ENCODE peak calls at places on chromosomes 7 and 10, in six cellular contexts. One of them, this sample, is unnamed.

GRCh38 chr7:36638140-36638539 is 86.2 kb downstream of the AOAH start:
- DNase-seq in bronchial epithelial cell: no peak
- DNase-seq in naive thymus-derived CD4-positive, alpha-beta T cell: no peak
- DNase-seq in AG10803: no peak
- DNase-seq in CD4-positive, alpha-beta memory T cell: no peak
- DNase-seq in spleen: no peak
- DNase-seq in this sample: no peak

GRCh38 chr10:59709472-59710125 is at the start of gene SLC16A9:
- DNase-seq in bronchial epithelial cell: peak; percentile 18
- DNase-seq in naive thymus-derived CD4-positive, alpha-beta T cell: no peak
- DNase-seq in AG10803: peak; percentile 4
- DNase-seq in CD4-positive, alpha-beta memory T cell: no peak
- DNase-seq in spleen: peak; percentile 84
- DNase-seq in this sample: peak; percentile 4

GRCh38 chr7:78346824-78347223 is 548.3 kb downstream of the PHTF2 start:
- DNase-seq in bronchial epithelial cell: no peak
- DNase-seq in naive thymus-derived CD4-positive, alpha-beta T cell: no peak
- DNase-seq in AG10803: no peak
- DNase-seq in CD4-positive, alpha-beta memory T cell: no peak
- DNase-seq in spleen: no peak
- DNase-seq in this sample: no peak

GRCh38 chr10:133336131-133337078 is at the start of gene CALY:
- DNase-seq in bronchial epithelial cell: no peak
- DNase-seq in naive thymus-derived CD4-positive, alpha-beta T cell: peak; percentile 90
- DNase-seq in AG10803: no peak
- DNase-seq in CD4-positive, alpha-beta memory T cell: peak; percentile 92
- DNase-seq in spleen: peak; percentile 90
- DNase-seq in this sample: no peak

GRCh38 chr10:91051834-91052233 is 130.9 kb upstream of the ANKRD1 start:
- DNase-seq in bronchial epithelial cell: no peak
- DNase-seq in naive thymus-derived CD4-positive, alpha-beta T cell: no peak
- DNase-seq in AG10803: peak; percentile 34
- DNase-seq in CD4-positive, alpha-beta memory T cell: no peak
- DNase-seq in spleen: no peak
- DNase-seq in this sample: no peak

GRCh38 chr10:132934953-132935352 is 7.4 kb downstream of the CFAP46 start:
- DNase-seq in bronchial epithelial cell: no peak
- DNase-seq in naive thymus-derived CD4-positive, alpha-beta T cell: no peak
- DNase-seq in AG10803: no peak
- DNase-seq in CD4-positive, alpha-beta memory T cell: no peak
- DNase-seq in spleen: no peak
- DNase-seq in this sample: no peak

GRCh38 chr10:14751576-14752330 is 22.9 kb downstream of the FAM107B start:
- DNase-seq in bronchial epithelial cell: no peak
- DNase-seq in naive thymus-derived CD4-positive, alpha-beta T cell: no peak
- DNase-seq in AG10803: peak; percentile 54
- DNase-seq in CD4-positive, alpha-beta memory T cell: no peak
- DNase-seq in spleen: no peak
- DNase-seq in this sample: peak; percentile 54

GRCh38 chr7:37247881-37248280 is 200.8 kb downstream of the ELMO1 start:
- DNase-seq in bronchial epithelial cell: peak; percentile 7
- DNase-seq in naive thymus-derived CD4-positive, alpha-beta T cell: no peak
- DNase-seq in AG10803: peak; percentile 15
- DNase-seq in CD4-positive, alpha-beta memory T cell: no peak
- DNase-seq in spleen: no peak
- DNase-seq in this sample: peak; percentile 39

GRCh38 chr7:28054531-28055160 is 125.9 kb downstream of the JAZF1 start:
- DNase-seq in bronchial epithelial cell: no peak
- DNase-seq in naive thymus-derived CD4-positive, alpha-beta T cell: peak; percentile 14
- DNase-seq in AG10803: no peak
- DNase-seq in CD4-positive, alpha-beta memory T cell: peak; percentile 5
- DNase-seq in spleen: no peak
- DNase-seq in this sample: peak; percentile 81

GRCh38 chr7:18846765-18847215 is 270.6 kb downstream of the TWIST1 start:
- DNase-seq in bronchial epithelial cell: no peak
- DNase-seq in naive thymus-derived CD4-positive, alpha-beta T cell: no peak
- DNase-seq in AG10803: peak; percentile 86
- DNase-seq in CD4-positive, alpha-beta memory T cell: no peak
- DNase-seq in spleen: no peak
- DNase-seq in this sample: no peak

GRCh38 chr10:74786126-74786525 is 40.3 kb upstream of the KAT6B start:
- DNase-seq in bronchial epithelial cell: peak; percentile 7
- DNase-seq in naive thymus-derived CD4-positive, alpha-beta T cell: no peak
- DNase-seq in AG10803: no peak
- DNase-seq in CD4-positive, alpha-beta memory T cell: no peak
- DNase-seq in spleen: no peak
- DNase-seq in this sample: no peak

GRCh38 chr10:121469797-121470606 is 128.2 kb downstream of the FGFR2 start:
- DNase-seq in bronchial epithelial cell: peak; percentile 30
- DNase-seq in naive thymus-derived CD4-positive, alpha-beta T cell: no peak
- DNase-seq in AG10803: no peak
- DNase-seq in CD4-positive, alpha-beta memory T cell: no peak
- DNase-seq in spleen: no peak
- DNase-seq in this sample: no peak

GRCh38 chr7:55310626-55311025 is 54.5 kb upstream of the LANCL2 start:
- DNase-seq in bronchial epithelial cell: no peak
- DNase-seq in naive thymus-derived CD4-positive, alpha-beta T cell: no peak
- DNase-seq in AG10803: no peak
- DNase-seq in CD4-positive, alpha-beta memory T cell: no peak
- DNase-seq in spleen: no peak
- DNase-seq in this sample: no peak

GRCh38 chr7:70631732-70632131 is 500.2 kb upstream of the GALNT17 start:
- DNase-seq in bronchial epithelial cell: no peak
- DNase-seq in naive thymus-derived CD4-positive, alpha-beta T cell: no peak
- DNase-seq in AG10803: no peak
- DNase-seq in CD4-positive, alpha-beta memory T cell: no peak
- DNase-seq in spleen: no peak
- DNase-seq in this sample: no peak

DNA sequence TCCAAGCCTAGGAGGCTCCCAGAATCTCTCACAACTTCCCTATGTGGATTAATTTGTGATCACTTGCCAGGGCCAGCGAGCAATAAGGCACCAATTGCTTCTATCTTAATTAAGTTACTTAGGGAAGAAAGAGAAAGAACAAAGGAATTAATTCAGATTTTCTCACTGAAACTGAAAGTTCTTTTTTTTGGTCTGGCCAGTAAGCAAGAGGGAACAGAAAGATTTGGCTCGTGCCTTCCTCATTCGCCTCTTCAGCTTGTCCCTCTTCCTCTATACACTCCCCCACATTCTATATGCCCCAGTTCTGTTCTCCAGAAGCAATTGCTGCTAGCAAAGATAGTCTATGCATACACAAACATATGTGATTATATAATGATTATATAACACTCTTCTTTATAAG is 34.0 kb downstream of the MAP3K8 start:
- DNase-seq in bronchial epithelial cell: no peak
- DNase-seq in naive thymus-derived CD4-positive, alpha-beta T cell: no peak
- DNase-seq in AG10803: no peak
- DNase-seq in CD4-positive, alpha-beta memory T cell: no peak
- DNase-seq in spleen: no peak
- DNase-seq in this sample: no peak
- H3K4me3 ChIP-seq in bronchial epithelial cell: no peak overlapping the region
- H3K4me3 ChIP-seq in naive thymus-derived CD4-positive, alpha-beta T cell: no peak overlapping the region
- H3K4me3 ChIP-seq in AG10803: no peak overlapping the region
- H3K4me3 ChIP-seq in CD4-positive, alpha-beta memory T cell: no peak overlapping the region
- H3K4me3 ChIP-seq in spleen: no peak overlapping the region
- H3K4me3 ChIP-seq in this sample: no peak overlapping the region

GRCh38 chr10:49143249-49143648 is 9.4 kb upstream of the FAM170B start:
- DNase-seq in bronchial epithelial cell: no peak
- DNase-seq in naive thymus-derived CD4-positive, alpha-beta T cell: no peak
- DNase-seq in AG10803: no peak
- DNase-seq in CD4-positive, alpha-beta memory T cell: no peak
- DNase-seq in spleen: no peak
- DNase-seq in this sample: no peak
- H3K4me3 ChIP-seq in bronchial epithelial cell: no peak overlapping the region
- H3K4me3 ChIP-seq in naive thymus-derived CD4-positive, alpha-beta T cell: no peak overlapping the region
- H3K4me3 ChIP-seq in AG10803: no peak overlapping the region
- H3K4me3 ChIP-seq in CD4-positive, alpha-beta memory T cell: no peak overlapping the region
- H3K4me3 ChIP-seq in spleen: no peak overlapping the region
- H3K4me3 ChIP-seq in this sample: no peak overlapping the region

GRCh38 chr10:128398999-128399398 is 272.8 kb upstream of the MKI67 start:
- DNase-seq in bronchial epithelial cell: no peak
- DNase-seq in naive thymus-derived CD4-positive, alpha-beta T cell: no peak
- DNase-seq in AG10803: no peak
- DNase-seq in CD4-positive, alpha-beta memory T cell: no peak
- DNase-seq in spleen: no peak
- DNase-seq in this sample: no peak
- H3K4me3 ChIP-seq in bronchial epithelial cell: no peak overlapping the region
- H3K4me3 ChIP-seq in naive thymus-derived CD4-positive, alpha-beta T cell: no peak overlapping the region
- H3K4me3 ChIP-seq in AG10803: no peak overlapping the region
- H3K4me3 ChIP-seq in CD4-positive, alpha-beta memory T cell: no peak overlapping the region
- H3K4me3 ChIP-seq in spleen: no peak overlapping the region
- H3K4me3 ChIP-seq in this sample: no peak overlapping the region

GRCh38 chr10:28810062-28810870 is 132.9 kb downstream of the BAMBI start:
- DNase-seq in bronchial epithelial cell: no peak
- DNase-seq in naive thymus-derived CD4-positive, alpha-beta T cell: no peak
- DNase-seq in AG10803: no peak
- DNase-seq in CD4-positive, alpha-beta memory T cell: no peak
- DNase-seq in spleen: no peak
- DNase-seq in this sample: peak; percentile 50

GRCh38 chr10:28806481-28806880 is 129.2 kb downstream of the BAMBI start:
- DNase-seq in bronchial epithelial cell: no peak
- DNase-seq in naive thymus-derived CD4-positive, alpha-beta T cell: no peak
- DNase-seq in AG10803: no peak
- DNase-seq in CD4-positive, alpha-beta memory T cell: no peak
- DNase-seq in spleen: no peak
- DNase-seq in this sample: peak; percentile 72

GRCh38 chr10:28808693-28809092 is 131.4 kb downstream of the BAMBI start:
- DNase-seq in bronchial epithelial cell: no peak
- DNase-seq in naive thymus-derived CD4-positive, alpha-beta T cell: no peak
- DNase-seq in AG10803: no peak
- DNase-seq in CD4-positive, alpha-beta memory T cell: no peak
- DNase-seq in spleen: no peak
- DNase-seq in this sample: no peak

GRCh38 chr10:28806951-28807759 is 129.8 kb downstream of the BAMBI start:
- DNase-seq in bronchial epithelial cell: no peak
- DNase-seq in naive thymus-derived CD4-positive, alpha-beta T cell: no peak
- DNase-seq in AG10803: no peak
- DNase-seq in CD4-positive, alpha-beta memory T cell: no peak
- DNase-seq in spleen: no peak
- DNase-seq in this sample: peak; percentile 93

DNA sequence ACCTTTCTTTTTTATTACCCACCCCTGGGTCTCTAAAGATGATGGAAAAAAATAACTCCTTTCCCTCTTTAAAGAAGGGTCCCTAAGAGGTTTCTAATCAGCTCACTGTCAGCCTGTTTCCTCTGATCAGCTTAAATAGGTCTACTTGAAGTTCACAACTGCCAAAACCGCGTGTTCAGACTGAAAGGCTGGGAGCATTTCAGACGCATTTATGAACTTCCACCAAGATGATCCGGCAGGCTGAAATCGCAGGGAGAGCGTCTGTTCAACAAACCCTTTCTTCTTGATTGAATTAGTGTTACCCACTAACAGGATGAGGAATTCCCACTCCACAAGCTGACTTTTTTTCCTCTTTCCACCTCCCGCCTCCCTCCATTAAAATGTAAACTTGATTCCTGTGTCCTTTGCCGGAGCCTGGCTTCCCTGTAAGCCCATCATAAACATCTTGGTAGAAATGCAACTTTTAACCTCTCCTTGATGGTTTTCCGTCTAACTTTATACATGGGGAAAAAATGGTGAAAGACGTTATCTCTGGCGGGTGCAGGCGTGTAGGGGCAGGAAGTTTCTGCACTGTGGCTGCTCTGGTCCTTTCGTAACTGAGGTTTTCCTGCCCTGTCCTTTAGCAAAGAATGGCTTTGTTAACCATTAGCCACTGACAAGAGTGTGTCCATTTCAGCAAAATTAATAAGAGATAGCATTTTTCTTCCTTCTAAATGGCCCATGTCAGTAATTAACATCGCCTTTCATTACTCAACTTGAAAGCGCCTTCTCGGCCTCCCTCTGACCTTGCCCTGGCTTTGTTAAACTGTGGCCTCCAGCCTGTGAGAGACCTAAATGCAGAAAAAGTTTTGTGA is 130.7 kb downstream of the BAMBI start:
- DNase-seq in bronchial epithelial cell: peak; percentile 23
- DNase-seq in naive thymus-derived CD4-positive, alpha-beta T cell: no peak
- DNase-seq in AG10803: no peak
- DNase-seq in CD4-positive, alpha-beta memory T cell: no peak
- DNase-seq in spleen: no peak
- DNase-seq in this sample: peak; percentile 90
- H3K4me3 ChIP-seq in bronchial epithelial cell: no peak overlapping the region
- H3K4me3 ChIP-seq in naive thymus-derived CD4-positive, alpha-beta T cell: no peak overlapping the region
- H3K4me3 ChIP-seq in AG10803: no peak overlapping the region
- H3K4me3 ChIP-seq in CD4-positive, alpha-beta memory T cell: no peak overlapping the region
- H3K4me3 ChIP-seq in spleen: no peak overlapping the region
- H3K4me3 ChIP-seq in this sample: peak overlapping the region; percentile 13

GRCh38 chr10:35824704-35825103 is 182.6 kb upstream of the FZD8 start:
- DNase-seq in bronchial epithelial cell: no peak
- DNase-seq in naive thymus-derived CD4-positive, alpha-beta T cell: no peak
- DNase-seq in AG10803: no peak
- DNase-seq in CD4-positive, alpha-beta memory T cell: no peak
- DNase-seq in spleen: no peak
- DNase-seq in this sample: no peak

GRCh38 chr10:35822316-35822715 is 180.2 kb upstream of the FZD8 start:
- DNase-seq in bronchial epithelial cell: peak; percentile 82
- DNase-seq in naive thymus-derived CD4-positive, alpha-beta T cell: no peak
- DNase-seq in AG10803: peak; percentile 82
- DNase-seq in CD4-positive, alpha-beta memory T cell: no peak
- DNase-seq in spleen: no peak
- DNase-seq in this sample: peak; percentile 57

GRCh38 chr10:35827783-35828182 is 185.7 kb upstream of the FZD8 start:
- DNase-seq in bronchial epithelial cell: no peak
- DNase-seq in naive thymus-derived CD4-positive, alpha-beta T cell: no peak
- DNase-seq in AG10803: no peak
- DNase-seq in CD4-positive, alpha-beta memory T cell: no peak
- DNase-seq in spleen: no peak
- DNase-seq in this sample: no peak
- H3K4me3 ChIP-seq in bronchial epithelial cell: no peak overlapping the region
- H3K4me3 ChIP-seq in naive thymus-derived CD4-positive, alpha-beta T cell: no peak overlapping the region
- H3K4me3 ChIP-seq in AG10803: no peak overlapping the region
- H3K4me3 ChIP-seq in CD4-positive, alpha-beta memory T cell: no peak overlapping the region
- H3K4me3 ChIP-seq in spleen: no peak overlapping the region
- H3K4me3 ChIP-seq in this sample: no peak overlapping the region

DNA sequence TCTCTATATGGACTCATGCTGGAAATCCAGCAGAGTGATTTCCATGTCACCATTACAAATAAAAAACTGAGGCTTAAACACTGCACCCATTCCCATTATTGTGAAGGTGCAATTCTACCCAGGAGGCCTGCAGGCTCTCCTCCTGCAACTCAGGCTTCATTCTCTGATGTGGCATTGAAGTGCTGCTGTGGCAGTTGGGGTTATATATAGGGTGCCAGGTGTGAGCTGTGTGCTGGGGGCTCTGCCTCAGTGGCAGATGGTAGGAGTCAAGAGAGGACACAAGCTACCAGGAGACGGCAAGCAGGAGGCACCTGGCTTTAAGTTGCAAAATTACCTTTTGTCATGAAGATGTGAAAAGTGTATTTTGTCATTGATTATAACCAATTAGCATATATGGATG is 21.3 kb downstream of the ZNF107 start:
- DNase-seq in bronchial epithelial cell: no peak
- DNase-seq in naive thymus-derived CD4-positive, alpha-beta T cell: no peak
- DNase-seq in AG10803: no peak
- DNase-seq in CD4-positive, alpha-beta memory T cell: no peak
- DNase-seq in spleen: no peak
- DNase-seq in this sample: no peak
- H3K4me3 ChIP-seq in bronchial epithelial cell: no peak overlapping the region
- H3K4me3 ChIP-seq in naive thymus-derived CD4-positive, alpha-beta T cell: no peak overlapping the region
- H3K4me3 ChIP-seq in AG10803: no peak overlapping the region
- H3K4me3 ChIP-seq in CD4-positive, alpha-beta memory T cell: no peak overlapping the region
- H3K4me3 ChIP-seq in spleen: no peak overlapping the region
- H3K4me3 ChIP-seq in this sample: no peak overlapping the region